ENCODE peak calls at places on chromosomes 13 and 19, in four cellular contexts. X is AG04450, S is heart left ventricle, K is suprapubic skin. J is an unnamed sample.

GRCh38 chr19:52297601-52298358 is 811 bp downstream of the ZNF480 start:
- DNase-seq in X (no peak), S (no peak), K (no peak), J (no peak)

GRCh38 chr19:6421075-6422014 is 3.3 kb downstream of the KHSRP start:
- DNase-seq in X (no peak), S (no peak), K (no peak), J (no peak)

GRCh38 chr13:50805805-50806204 is 37.7 kb downstream of the DLEU7 start:
- DNase-seq in X (no peak), S (no peak), K (no peak), J (no peak)

GRCh38 chr19:58556633-58557252 is 1.7 kb downstream of the UBE2M start:
- DNase-seq in X (no peak), S (no peak), K (peak), J (no peak)

GRCh38 chr13:98482476-98483444 is 94.1 kb downstream of the STK24 start:
- DNase-seq in X (no peak), S (peak), K (peak), J (no peak)

GRCh38 chr13:35768551-35768950 is 292.1 kb upstream of the MAB21L1 start:
- DNase-seq in X (no peak), S (no peak), K (no peak), J (no peak)

GRCh38 chr19:47039239-47039874 is 9.1 kb downstream of the TMEM160 start:
- DNase-seq in X (no peak), S (no peak), K (no peak), J (no peak)

GRCh38 chr19:2618611-2619010 is 83.9 kb downstream of the GNG7 start:
- DNase-seq in X (no peak), S (peak), K (no peak), J (no peak)

GRCh38 chr13:109205315-109205714 is 575.9 kb downstream of the MYO16 start:
- DNase-seq in X (no peak), S (no peak), K (no peak), J (no peak)

GRCh38 chr19:35643255-35644205 is 2.0 kb downstream of the ETV2 start:
- DNase-seq in X (peak), S (peak), K (peak), J (peak)
- H3K27ac ChIP-seq in X (peak), S (peak), K (peak), J (no peak)

GRCh38 chr13:40973409-40973808 is 45.7 kb downstream of the ELF1 start:
- DNase-seq in X (no peak), S (no peak), K (no peak), J (no peak)

GRCh38 chr13:40971321-40971720 is 47.8 kb downstream of the ELF1 start:
- DNase-seq in X (no peak), S (no peak), K (no peak), J (no peak)

GRCh38 chr13:40975441-40975840 is 43.7 kb downstream of the ELF1 start:
- DNase-seq in X (no peak), S (no peak), K (no peak), J (no peak)

GRCh38 chr13:40970803-40971202 is 48.3 kb downstream of the ELF1 start:
- DNase-seq in X (no peak), S (no peak), K (no peak), J (no peak)

GRCh38 chr13:40974460-40975407 is 44.4 kb downstream of the ELF1 start:
- DNase-seq in X (no peak), S (no peak), K (no peak), J (no peak)
- H3K27ac ChIP-seq in X (no peak), S (peak), K (no peak), J (no peak)

GRCh38 chr19:1173160-1173844 is 766 bp downstream of the SBNO2 start:
- DNase-seq in X (no peak), S (peak), K (peak), J (no peak)
- H3K27ac ChIP-seq in X (peak), S (peak), K (peak), J (peak)

DNA sequence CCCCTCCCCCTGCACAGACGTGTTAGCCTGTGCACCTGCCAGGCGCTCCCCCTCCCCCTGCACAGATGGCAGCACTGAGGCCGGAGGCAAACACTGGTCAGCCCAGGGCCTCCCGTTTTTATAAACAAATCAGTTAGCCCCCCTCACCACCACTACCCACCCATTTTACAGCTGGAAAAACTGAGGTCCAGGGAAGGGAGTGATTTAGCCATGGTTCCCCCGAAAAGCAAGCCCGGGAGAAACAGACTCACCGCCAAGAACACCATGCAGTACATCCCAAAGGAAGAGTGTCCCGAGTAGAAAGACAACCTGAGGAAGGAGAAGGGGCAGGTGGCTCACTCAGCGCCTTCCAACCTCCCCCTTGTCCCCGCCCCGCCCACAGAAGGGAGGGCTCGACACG is 8.7 kb downstream of the PLPP2 start:
- DNase-seq in X (no peak), S (no peak), K (no peak), J (no peak)
- H3K27ac ChIP-seq in X (no peak), S (no peak), K (no peak), J (no peak)

GRCh38 chr19:34274827-34275625 is 20.7 kb downstream of the GARRE1 start:
- DNase-seq in X (peak), S (no peak), K (no peak), J (no peak)
- H3K27ac ChIP-seq in X (peak), S (peak), K (peak), J (peak)

GRCh38 chr19:16382775-16383543 is 58.3 kb downstream of the KLF2 start:
- DNase-seq in X (peak), S (peak), K (peak), J (peak)

GRCh38 chr19:16383584-16384161 is 59.0 kb downstream of the KLF2 start:
- DNase-seq in X (no peak), S (no peak), K (no peak), J (no peak)

GRCh38 chr19:16380943-16381755 is 56.5 kb downstream of the KLF2 start:
- DNase-seq in X (no peak), S (no peak), K (no peak), J (no peak)

GRCh38 chr19:16380314-16380695 is 55.7 kb downstream of the KLF2 start:
- DNase-seq in X (no peak), S (no peak), K (no peak), J (no peak)

DNA sequence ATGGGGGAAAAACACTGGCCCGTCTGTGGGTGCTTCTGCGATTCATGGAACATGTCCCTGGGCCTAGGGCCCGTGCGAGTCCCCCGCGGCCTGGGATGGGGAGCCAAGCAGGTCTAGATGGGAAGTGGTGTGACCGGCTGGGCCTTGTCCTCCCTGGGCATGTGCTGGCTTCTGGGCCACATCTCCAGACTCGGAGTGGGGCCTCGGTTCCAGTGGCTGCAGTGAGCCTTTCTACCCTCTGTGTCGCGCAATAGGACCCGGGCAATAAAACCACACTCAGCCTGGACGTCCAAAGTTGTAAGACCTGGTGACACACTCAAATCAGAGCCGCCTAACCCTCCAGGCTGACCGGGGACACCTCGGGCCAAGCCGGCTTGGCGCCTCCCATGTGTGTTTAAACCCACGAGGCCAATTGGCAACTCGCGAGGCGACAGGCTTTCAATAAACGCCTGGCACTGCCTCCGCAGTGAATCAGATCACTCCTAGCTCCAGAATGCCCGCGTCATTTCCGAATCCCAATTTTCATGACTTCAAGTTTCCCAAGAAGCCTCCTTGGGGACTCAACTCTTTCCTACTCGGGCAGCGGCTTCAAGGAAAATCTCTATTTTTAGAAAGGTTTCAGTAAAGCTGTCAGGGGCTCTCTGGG is 57.3 kb downstream of the KLF2 start:
- DNase-seq in X (no peak), S (peak), K (peak), J (peak)
- H3K27ac ChIP-seq in X (no peak), S (peak), K (peak), J (peak)

GRCh38 chr13:58991826-58992477 is 1171.8 kb downstream of the DIAPH3 start:
- DNase-seq in X (no peak), S (no peak), K (no peak), J (no peak)
- H3K27ac ChIP-seq in X (no peak), S (no peak), K (no peak), J (no peak)

J was measured in caudate nucleus.